ENCODE peak calls at places on chromosome X, in nine cellular contexts. S is HCT116, I is epithelial cell of proximal tubule, M is astrocyte of the spinal cord, V is tibial artery, K is bronchial epithelial cell, P is left lung, W is HFFc6, D is IMR-90. U is an unnamed sample.
A peak's percentile ranks its signal among the peaks of the same experiment; 100 is the strongest.

GRCh38 chrX:18725316-18725943 is 18.0 kb downstream of the PPEF1 start:
- DNase-seq in M (no peak), I (no peak), P (no peak), K (no peak), D (no peak), W (no peak), V (no peak), S (no peak), U (no peak)

GRCh38 chrX:10447577-10448214 is 172.7 kb downstream of the MID1 start:
- DNase-seq in I (peak; percentile 6), P (no peak), S (no peak), D (peak; percentile 53), W (peak; percentile 12), M (peak; percentile 11), V (no peak), K (peak; percentile 18), U (no peak)

GRCh38 chrX:115968436-115969252 is 201.9 kb upstream of the AGTR2 start:
- DNase-seq in K (peak; percentile 31), M (peak; percentile 8), I (no peak), W (no peak), P (peak; percentile 79), D (no peak), S (peak; percentile 63), V (no peak), U (no peak)

GRCh38 chrX:34918856-34919255 is 23.7 kb upstream of the FAM47B start:
- DNase-seq in I (no peak), D (peak; percentile 75), V (no peak), P (no peak), S (no peak), K (peak; percentile 59), M (peak; percentile 67), W (peak; percentile 69), U (no peak)

GRCh38 chrX:131752493-131753198 is 208.8 kb downstream of the OR13H1 start:
- DNase-seq in W (no peak), I (no peak), K (no peak), P (no peak), M (peak; percentile 88), S (no peak), D (peak; percentile 88), V (no peak), U (no peak)

GRCh38 chrX:22118161-22118830 is 86.2 kb downstream of the PHEX start:
- DNase-seq in V (no peak), K (peak; percentile 73), P (no peak), M (no peak), S (no peak), W (no peak), D (peak; percentile 23), I (no peak), U (no peak)

GRCh38 chrX:45801554-45801953 is 600.9 kb upstream of the DIPK2B start:
- DNase-seq in D (peak; percentile 34), P (no peak), S (no peak), W (no peak), V (no peak), M (peak; percentile 49), K (peak; percentile 59), I (no peak), U (no peak)

GRCh38 chrX:11427082-11428033 is 134.1 kb downstream of the AMELX start:
- DNase-seq in I (no peak), P (peak; percentile 73), S (no peak), D (no peak), W (no peak), V (peak; percentile 43), M (no peak), K (no peak), U (no peak)

GRCh38 chrX:84634201-84634782 is 132.0 kb upstream of the HDX start:
- DNase-seq in I (no peak), K (no peak), W (no peak), S (no peak), D (no peak), M (no peak), V (no peak), P (no peak), U (no peak)

GRCh38 chrX:88903989-88904718 is 157.1 kb downstream of the CPXCR1 start:
- DNase-seq in D (no peak), M (no peak), S (no peak), V (no peak), P (no peak), W (no peak), I (no peak), K (no peak), U (no peak)

GRCh38 chrX:19127649-19128168 is 5.4 kb upstream of the ADGRG2 start:
- DNase-seq in V (no peak), S (no peak), P (no peak), I (peak; percentile 1), W (no peak), K (peak; percentile 25), M (peak; percentile 3), D (no peak), U (no peak)

GRCh38 chrX:40148439-40149285 is 50.9 kb upstream of the BCOR start:
- DNase-seq in S (no peak), M (no peak), K (no peak), V (no peak), W (no peak), I (no peak), P (no peak), D (no peak), U (no peak)

GRCh38 chrX:152061083-152061482 is 77.3 kb downstream of the MAGEA10 start:
- DNase-seq in W (no peak), K (no peak), M (no peak), I (no peak), D (no peak), P (no peak), V (no peak), S (no peak), U (no peak)

GRCh38 chrX:40007136-40007535 is 90.6 kb downstream of the BCOR start:
- DNase-seq in M (no peak), P (no peak), V (no peak), S (no peak), W (no peak), K (no peak), I (no peak), D (no peak), U (no peak)

GRCh38 chrX:20362268-20363002 is 95.7 kb upstream of the RPS6KA3 start:
- DNase-seq in K (peak; percentile 81), W (peak; percentile 13), D (peak; percentile 50), I (peak; percentile 61), V (no peak), P (no peak), S (no peak), M (peak; percentile 46), U (no peak)

GRCh38 chrX:12206413-12206812 is 68.1 kb downstream of the FRMPD4 start:
- DNase-seq in D (no peak), V (no peak), W (no peak), M (no peak), S (no peak), K (no peak), P (no peak), I (no peak), U (no peak)

GRCh38 chrX:86805241-86805640 is 657.0 kb downstream of the DACH2 start:
- DNase-seq in P (no peak), K (no peak), V (no peak), W (no peak), D (no peak), S (no peak), I (no peak), M (no peak), U (no peak)

GRCh38 chrX:86806786-86807185 is 658.5 kb downstream of the DACH2 start:
- DNase-seq in P (no peak), W (no peak), V (no peak), I (no peak), D (peak; percentile 3), K (peak; percentile 4), S (no peak), M (no peak), U (no peak)
- TF ChIP-seq CTCF in P (no peak), W (peak; percentile 14), V (no peak), I (peak; percentile 35), D (peak; percentile 21), K (peak; percentile 18), S (no peak), M (peak; percentile 13), U (no peak)

GRCh38 chrX:13747836-13748235 is 13.3 kb downstream of the OFD1 start:
- DNase-seq in I (no peak), D (peak; percentile 76), V (peak; percentile 29), S (peak; percentile 37), W (peak; percentile 51), P (no peak), K (peak; percentile 64), M (peak; percentile 68), U (no peak)
- TF ChIP-seq CTCF in I (peak; percentile 58), D (peak; percentile 60), V (peak; percentile 43), S (peak; percentile 50), W (peak; percentile 71), P (peak; percentile 13), K (peak; percentile 34), M (peak; percentile 67), U (peak; percentile 23)

DNA sequence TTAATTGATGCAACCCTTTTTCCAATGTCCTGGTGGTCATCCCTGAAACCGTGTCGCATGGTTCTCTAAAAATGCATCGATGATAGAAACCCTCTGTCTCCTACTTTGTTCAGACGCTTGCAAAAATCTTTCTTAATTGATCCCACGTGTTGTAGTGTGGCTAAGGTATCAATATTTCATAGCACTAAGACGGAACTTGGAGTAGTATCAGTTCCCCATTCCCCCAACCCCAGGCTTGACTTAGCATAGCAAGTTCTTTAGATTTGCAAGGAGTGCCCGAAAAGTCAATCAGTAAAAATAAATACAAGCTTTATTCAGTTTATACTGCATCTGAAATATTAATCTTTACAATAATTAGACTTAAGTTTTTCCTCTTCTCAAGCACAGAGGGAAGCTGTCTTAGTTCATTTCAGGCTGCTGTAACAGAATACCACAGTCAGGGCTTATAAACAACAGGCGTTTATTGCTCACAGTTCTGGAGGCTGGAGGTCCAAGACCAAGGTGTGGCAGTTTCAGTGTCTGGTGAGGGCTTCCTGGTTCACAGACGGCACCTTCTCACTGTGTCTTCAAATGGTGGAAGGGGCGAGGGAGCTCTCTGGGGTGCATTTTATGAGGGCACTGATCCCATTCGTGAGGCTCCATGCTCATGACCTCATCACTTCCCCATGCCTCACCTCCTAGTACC is 115.5 kb upstream of the MXRA5 start:
- DNase-seq in M (no peak), V (no peak), W (no peak), I (no peak), P (no peak), K (no peak), D (no peak), S (no peak), U (no peak)
- TF ChIP-seq CTCF in M (no peak), V (no peak), W (no peak), I (no peak), P (no peak), K (no peak), D (no peak), S (no peak), U (no peak)

DNA sequence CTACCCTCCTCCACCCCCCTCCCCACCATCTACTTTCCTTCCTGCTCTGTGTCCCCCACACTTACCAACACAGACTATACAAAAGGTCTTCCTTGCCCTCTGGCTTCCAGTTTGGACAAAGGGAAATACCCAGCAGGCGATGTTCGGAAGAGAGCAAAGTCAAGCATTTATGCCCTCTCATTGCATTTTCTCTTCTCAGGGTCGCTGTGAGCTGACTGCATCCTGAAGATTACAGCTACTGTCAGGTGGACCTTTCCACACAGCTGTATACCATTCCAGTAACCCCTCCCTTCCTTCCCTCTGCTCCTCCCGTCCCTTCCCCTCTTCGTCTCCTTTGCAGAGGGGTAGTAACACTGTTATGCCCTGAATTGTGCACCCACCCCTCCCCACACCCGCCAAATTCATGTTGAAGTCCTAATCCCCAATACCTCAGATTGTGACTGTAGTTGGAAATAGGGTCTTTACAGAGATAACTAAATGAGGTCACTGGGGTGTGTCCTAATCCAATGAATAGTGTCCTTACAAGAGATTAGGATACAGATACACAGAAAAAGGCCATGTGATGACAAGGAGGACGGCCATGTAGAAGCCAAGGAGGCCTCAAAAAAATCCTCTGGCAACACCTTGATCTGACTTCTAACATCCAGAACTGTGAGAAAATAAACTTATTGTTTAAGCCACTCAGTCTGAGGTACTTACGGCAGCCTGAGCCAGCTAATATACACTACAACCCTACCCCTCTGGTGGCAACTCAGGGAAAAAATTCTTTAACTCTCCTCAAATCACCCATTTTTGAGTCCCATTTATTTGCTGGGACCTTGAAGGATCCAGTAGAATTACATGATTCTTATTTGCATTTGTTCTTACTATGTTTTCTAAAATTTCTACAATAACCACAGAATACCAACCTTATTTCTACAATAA is 11.7 kb downstream of the MORF4L2 start:
- DNase-seq in M (no peak), P (no peak), D (peak; percentile 3), V (no peak), I (no peak), S (no peak), K (no peak), W (no peak), U (no peak)
- TF ChIP-seq CTCF in M (no peak), P (no peak), D (no peak), V (no peak), I (no peak), S (no peak), K (no peak), W (peak; percentile 8), U (no peak)

U was measured in natural killer cell.